ENCODE peak calls at places on chromosomes 2 and 18, in seven cellular contexts. I is RWPE1, T is mesothelial cell of epicardium, Y is psoas muscle, S is retinal pigment epithelial cell, R is GM10248, M is stomach. N is an unnamed sample.

GRCh38 chr18:10406172-10406663 is 48.2 kb upstream of the APCDD1 start:
- DNase-seq in I (no peak), T (no peak), Y (no peak), S (no peak), R (no peak), M (peak), N (no peak)

GRCh38 chr18:48575658-48576453 is 37.0 kb downstream of the CTIF start:
- DNase-seq in I (no peak), T (no peak), Y (no peak), S (no peak), R (no peak), M (peak), N (no peak)

GRCh38 chr2:105597831-105598293 is 146.8 kb upstream of the NCK2 start:
- DNase-seq in I (no peak), T (no peak), Y (no peak), S (peak), R (no peak), M (no peak), N (no peak)

GRCh38 chr2:178229927-178230326 is 35.6 kb downstream of the OSBPL6 start:
- DNase-seq in I (no peak), T (no peak), Y (no peak), S (no peak), R (no peak), M (no peak), N (no peak)

GRCh38 chr2:220219371-220219770 is 591.9 kb downstream of the SLC4A3 start:
- DNase-seq in I (peak), T (no peak), Y (no peak), S (no peak), R (no peak), M (no peak), N (no peak)

GRCh38 chr2:42906557-42907380 is 114.4 kb upstream of the HAAO start:
- DNase-seq in I (no peak), T (peak), Y (peak), S (peak), R (no peak), M (peak), N (peak)

GRCh38 chr2:122748552-122749011 is 993.1 kb downstream of the TSN start:
- DNase-seq in I (peak), T (no peak), Y (no peak), S (peak), R (no peak), M (no peak), N (peak)

GRCh38 chr18:74789078-74789477 is 191.4 kb downstream of the ZNF407 start:
- DNase-seq in I (no peak), T (no peak), Y (no peak), S (no peak), R (no peak), M (no peak), N (no peak)

GRCh38 chr2:11398710-11399109 is 54.3 kb upstream of the ROCK2 start:
- DNase-seq in I (no peak), T (no peak), Y (no peak), S (no peak), R (no peak), M (peak), N (no peak)

GRCh38 chr2:27903018-27903417 is 12.5 kb downstream of the BABAM2 start:
- DNase-seq in I (no peak), T (no peak), Y (no peak), S (no peak), R (no peak), M (no peak), N (no peak)

GRCh38 chr2:127678991-127679390 is 3.7 kb upstream of the LIMS2 start:
- DNase-seq in I (no peak), T (no peak), Y (no peak), S (no peak), R (no peak), M (no peak), N (no peak)

GRCh38 chr2:196337618-196337953 is 166.2 kb upstream of the STK17B start:
- DNase-seq in I (no peak), T (no peak), Y (no peak), S (no peak), R (no peak), M (no peak), N (no peak)

GRCh38 chr18:56952026-56952425 is 194.9 kb upstream of the BOD1L2 start:
- DNase-seq in I (no peak), T (no peak), Y (no peak), S (no peak), R (no peak), M (no peak), N (peak)

GRCh38 chr2:163132850-163133249 is 294.3 kb upstream of the KCNH7 start:
- DNase-seq in I (peak), T (no peak), Y (no peak), S (no peak), R (no peak), M (no peak), N (no peak)

GRCh38 chr2:12556762-12557161 is 160.0 kb upstream of the TRIB2 start:
- DNase-seq in I (no peak), T (no peak), Y (no peak), S (peak), R (no peak), M (no peak), N (peak)

GRCh38 chr2:111618953-111619902 is 264.8 kb downstream of the ANAPC1 start:
- DNase-seq in I (no peak), T (no peak), Y (no peak), S (no peak), R (no peak), M (no peak), N (no peak)

GRCh38 chr2:111617299-111617803 is 266.6 kb downstream of the ANAPC1 start:
- DNase-seq in I (peak), T (no peak), Y (no peak), S (peak), R (no peak), M (no peak), N (peak)

GRCh38 chr2:111618577-111618930 is 265.4 kb downstream of the ANAPC1 start:
- DNase-seq in I (no peak), T (no peak), Y (peak), S (no peak), R (no peak), M (no peak), N (no peak)

GRCh38 chr2:111616651-111617218 is 267.3 kb downstream of the ANAPC1 start:
- DNase-seq in I (no peak), T (no peak), Y (no peak), S (no peak), R (no peak), M (no peak), N (no peak)

GRCh38 chr2:111617804-111618576 is 266.0 kb downstream of the ANAPC1 start:
- DNase-seq in I (no peak), T (no peak), Y (peak), S (no peak), R (no peak), M (no peak), N (peak)
- TF ChIP-seq CTCF in I (no peak), T (no peak), Y (no peak), S (no peak), R (no peak), M (no peak), N (no peak)

DNA sequence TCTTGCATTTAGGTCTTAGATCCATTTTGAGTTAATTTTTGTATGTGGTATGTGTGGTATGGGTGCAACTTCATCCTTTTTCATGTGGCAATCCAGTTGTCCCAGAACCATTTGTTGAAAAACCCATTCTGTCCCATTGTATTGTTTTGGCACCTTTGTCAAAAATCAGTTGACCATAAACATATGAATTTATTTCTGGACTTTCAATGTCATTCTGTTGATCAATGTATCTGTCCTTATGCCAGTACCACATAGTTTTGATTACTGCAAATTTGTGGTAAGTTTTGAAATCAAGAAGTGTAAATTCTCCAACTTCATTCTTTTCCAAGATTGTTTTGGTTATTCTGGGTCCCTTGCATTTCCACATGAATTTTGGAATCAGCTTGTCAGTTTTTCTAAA is 16.6 kb upstream of the ZNF396 start:
- DNase-seq in I (no peak), T (no peak), Y (no peak), S (no peak), R (no peak), M (no peak), N (no peak)
- TF ChIP-seq CTCF in I (no peak), T (no peak), Y (no peak), S (no peak), R (no peak), M (no peak), N (no peak)

DNA sequence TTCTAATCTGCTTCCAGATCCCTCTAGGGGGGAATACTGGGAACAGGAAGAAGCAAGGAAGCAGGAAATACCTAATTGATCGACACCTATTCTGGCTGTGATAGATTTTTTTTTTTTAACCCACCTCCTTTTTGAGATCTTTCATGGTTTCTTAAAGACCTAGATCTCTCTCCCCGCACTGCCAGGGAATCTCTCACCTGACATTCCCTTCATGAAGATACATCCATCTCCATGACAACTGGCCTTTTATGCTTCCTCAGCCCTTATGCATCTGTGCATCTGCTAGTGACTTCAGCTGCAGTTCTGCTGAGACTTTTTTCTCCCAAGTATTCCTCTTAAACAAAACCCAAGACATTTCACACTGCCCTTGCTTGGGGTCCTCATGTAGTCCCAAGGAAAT is 21.1 kb upstream of the CPO start:
- DNase-seq in I (no peak), T (no peak), Y (no peak), S (no peak), R (no peak), M (no peak), N (no peak)
- TF ChIP-seq CTCF in I (no peak), T (no peak), Y (no peak), S (no peak), R (no peak), M (no peak), N (no peak)

DNA sequence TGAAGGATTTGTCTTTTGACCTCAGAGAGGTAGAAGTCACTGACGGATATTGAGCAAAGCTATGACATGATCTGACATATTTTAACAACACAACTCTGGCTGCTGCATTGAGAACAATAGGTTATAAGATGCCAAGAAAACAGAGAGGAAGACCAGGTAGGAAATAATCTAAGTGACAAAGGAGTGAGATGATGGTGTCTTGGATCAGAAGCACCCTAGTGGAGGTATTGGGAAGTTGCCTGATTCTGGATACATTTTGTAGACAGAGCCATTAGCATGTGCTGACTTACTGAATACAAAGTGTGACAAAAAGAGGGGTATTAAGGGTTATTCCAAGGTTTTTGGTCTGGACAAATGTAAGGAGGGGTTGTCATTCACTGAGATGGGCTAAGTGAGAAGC is 1438.1 kb downstream of the DPP10 start:
- DNase-seq in I (peak), T (no peak), Y (no peak), S (no peak), R (no peak), M (no peak), N (no peak)
- TF ChIP-seq CTCF in I (no peak), T (peak), Y (no peak), S (peak), R (no peak), M (no peak), N (no peak)

GRCh38 chr2:206597716-206598218 is 44.5 kb upstream of the FAM237A start:
- DNase-seq in I (no peak), T (no peak), Y (no peak), S (no peak), R (no peak), M (no peak), N (no peak)

GRCh38 chr2:206603269-206603668 is 39.0 kb upstream of the FAM237A start:
- DNase-seq in I (no peak), T (no peak), Y (no peak), S (no peak), R (no peak), M (no peak), N (no peak)
- TF ChIP-seq CTCF in I (no peak), T (no peak), Y (no peak), S (no peak), R (no peak), M (no peak), N (no peak)

GRCh38 chr2:112583497-112584133 is 794 bp upstream of the CHCHD5 start:
- DNase-seq in I (no peak), T (no peak), Y (no peak), S (no peak), R (no peak), M (no peak), N (no peak)
- TF ChIP-seq CTCF in I (no peak), T (no peak), Y (no peak), S (no peak), R (no peak), M (no peak), N (no peak)

GRCh38 chr2:109052922-109053321 is 63.9 kb upstream of the EDAR start:
- DNase-seq in I (no peak), T (no peak), Y (no peak), S (no peak), R (no peak), M (no peak), N (no peak)
- TF ChIP-seq CTCF in I (no peak), T (no peak), Y (no peak), S (no peak), R (no peak), M (no peak), N (no peak)

GRCh38 chr2:201419986-201420385 is 31.3 kb downstream of the TRAK2 start:
- DNase-seq in I (no peak), T (no peak), Y (no peak), S (no peak), R (no peak), M (no peak), N (no peak)

GRCh38 chr2:201420442-201421113 is 30.7 kb downstream of the TRAK2 start:
- DNase-seq in I (peak), T (no peak), Y (no peak), S (peak), R (no peak), M (no peak), N (no peak)

GRCh38 chr2:201414099-201415023 is 36.9 kb downstream of the TRAK2 start:
- DNase-seq in I (no peak), T (no peak), Y (no peak), S (no peak), R (peak), M (no peak), N (no peak)

GRCh38 chr2:201415149-201415548 is 36.1 kb downstream of the TRAK2 start:
- DNase-seq in I (no peak), T (no peak), Y (no peak), S (no peak), R (no peak), M (no peak), N (no peak)

GRCh38 chr2:201419057-201419635 is 32.1 kb downstream of the TRAK2 start:
- DNase-seq in I (no peak), T (no peak), Y (no peak), S (no peak), R (no peak), M (no peak), N (no peak)
- TF ChIP-seq CTCF in I (no peak), T (no peak), Y (no peak), S (no peak), R (peak), M (no peak), N (no peak)